ENCODE peak calls at places on chromosomes 3 and 15, in six cellular contexts. L is amygdala, M is NCI-H345, P is neural progenitor cell, J is astrocyte of the hippocampus, E is ureter. C is an unnamed sample.

GRCh38 chr15:96352594-96353377 is 22.3 kb downstream of the NR2F2 start:
- DNase-seq in L (no peak), M (no peak), P (peak), J (peak), E (no peak), C (peak)

GRCh38 chr3:28279770-28280169 is 38.4 kb downstream of the CMC1 start:
- DNase-seq in L (no peak), M (no peak), P (no peak), J (no peak), E (no peak), C (no peak)

GRCh38 chr15:89101302-89102191 is 13.3 kb downstream of the ABHD2 start:
- DNase-seq in L (no peak), M (no peak), P (no peak), J (peak), E (peak), C (no peak)

GRCh38 chr3:8619548-8619947 is 25.1 kb downstream of the SSUH2 start:
- DNase-seq in L (no peak), M (no peak), P (no peak), J (peak), E (no peak), C (no peak)

GRCh38 chr3:134284438-134284837 is 33.8 kb upstream of the RYK start:
- DNase-seq in L (no peak), M (no peak), P (no peak), J (no peak), E (no peak), C (no peak)

GRCh38 chr3:46848271-46849097 is 14.8 kb downstream of the MYL3 start:
- DNase-seq in L (no peak), M (peak), P (peak), J (peak), E (no peak), C (peak)

GRCh38 chr3:197354195-197355059 is 56.0 kb upstream of the DLG1 start:
- DNase-seq in L (no peak), M (peak), P (peak), J (peak), E (no peak), C (no peak)

GRCh38 chr3:86420990-86421739 is 569.8 kb downstream of the VGLL3 start:
- DNase-seq in L (no peak), M (no peak), P (no peak), J (no peak), E (no peak), C (peak)

C was measured in WTC11.